ENCODE peak calls at places on chromosome 17, in seven cellular contexts. H is GM12891, K is H1, L is HepG2, E is SK-N-SH, O is GM12878, U is K562. D is an unnamed sample.
A peak's percentile ranks its signal among the peaks of the same experiment; 100 is the strongest.

GRCh38 chr17:46975287-46975686 is 3.8 kb downstream of the RPRML start:
- DNase-seq in H (no peak), E (no peak), L (no peak), O (no peak), U (no peak), K (no peak), D (no peak)

GRCh38 chr17:39563476-39563875 is 44.2 kb downstream of the NEUROD2 start:
- DNase-seq in U (no peak), O (no peak), E (peak; percentile 55), H (no peak), L (no peak), K (peak; percentile 62), D (no peak)

GRCh38 chr17:31746884-31747495 is 112.1 kb downstream of the COPRS start:
- DNase-seq in U (no peak), H (no peak), O (no peak), K (no peak), E (no peak), L (no peak), D (no peak)

GRCh38 chr17:2695243-2695960 is 16.2 kb downstream of the CLUH start:
- DNase-seq in L (no peak), O (no peak), H (peak; percentile 23), U (no peak), K (no peak), E (peak; percentile 28), D (peak; percentile 25)

GRCh38 chr17:5418858-5419355 is 555 bp downstream of the NUP88 start:
- DNase-seq in O (peak; percentile 84), E (no peak), U (peak; percentile 45), H (peak; percentile 38), L (peak; percentile 17), K (no peak), D (peak; percentile 47)

GRCh38 chr17:46770818-46771600 is 47.5 kb downstream of the WNT3 start:
- DNase-seq in O (no peak), L (peak; percentile 50), K (peak; percentile 75), E (peak; percentile 91), H (no peak), U (peak; percentile 72), D (peak; percentile 26)

GRCh38 chr17:35082073-35082657 is 18.7 kb upstream of the RFFL start:
- DNase-seq in K (no peak), H (no peak), E (peak; percentile 51), O (no peak), L (peak; percentile 9), U (no peak), D (no peak)

GRCh38 chr17:32943647-32944191 is 15.8 kb downstream of the TMEM98 start:
- DNase-seq in H (no peak), K (no peak), E (no peak), U (no peak), L (peak; percentile 58), O (no peak), D (no peak)

GRCh38 chr17:64448665-64449512 is at the start of gene MILR1:
- DNase-seq in H (no peak), U (peak; percentile 86), E (no peak), K (no peak), L (no peak), O (peak; percentile 77), D (no peak)

GRCh38 chr17:278055-279028 is 74.3 kb downstream of the RPH3AL start:
- DNase-seq in L (no peak), E (no peak), H (no peak), K (no peak), U (no peak), O (no peak), D (no peak)
- TF ChIP-seq POLR2AphosphoS5 in L (no peak), E (no peak), H (no peak), K (no peak), U (no peak), O (no peak), D (no peak)

GRCh38 chr17:75876938-75877751 is 1.2 kb downstream of the TRIM47 start:
- DNase-seq in K (peak; percentile 70), E (peak; percentile 62), H (no peak), L (peak; percentile 74), U (no peak), O (no peak), D (no peak)
- TF ChIP-seq TAF1 in K (no peak), E (no peak), H (no peak), L (peak; percentile 2), U (no peak), O (no peak), D (no peak)

GRCh38 chr17:75774988-75775668 is 9.5 kb upstream of the UNK start:
- DNase-seq in O (no peak), H (no peak), E (peak; percentile 33), K (peak; percentile 57), U (no peak), L (no peak), D (no peak)
- TF ChIP-seq POLR2AphosphoS5 in O (peak; percentile 65), H (peak; percentile 85), E (peak; percentile 70), K (peak; percentile 90), U (peak; percentile 35), L (peak; percentile 5), D (peak; percentile 90)

DNA sequence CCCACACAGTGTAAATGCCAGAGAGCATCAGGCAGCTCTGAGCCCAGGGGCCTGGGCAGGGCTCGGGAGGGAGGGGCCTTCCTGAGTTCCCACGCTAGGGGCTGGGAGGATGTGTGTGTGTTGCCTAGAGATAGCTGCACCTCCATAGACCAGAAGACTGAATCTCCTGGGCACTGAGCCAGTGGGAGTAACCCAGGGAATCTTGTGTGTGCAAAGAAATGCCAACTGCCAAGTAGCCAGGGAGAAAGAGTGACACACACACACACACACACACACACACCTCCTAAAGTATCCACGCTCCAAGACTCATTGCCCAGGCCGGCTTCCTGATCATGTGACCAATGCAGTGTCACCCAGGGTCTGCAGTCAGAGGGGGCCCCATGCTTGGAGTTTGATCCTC is 166.2 kb upstream of the RPL38 start:
- DNase-seq in O (no peak), U (peak; percentile 15), H (no peak), K (no peak), E (peak; percentile 66), L (no peak), D (no peak)
- TF ChIP-seq TAF1 in O (no peak), U (no peak), H (no peak), K (no peak), E (no peak), L (no peak), D (no peak)

DNA sequence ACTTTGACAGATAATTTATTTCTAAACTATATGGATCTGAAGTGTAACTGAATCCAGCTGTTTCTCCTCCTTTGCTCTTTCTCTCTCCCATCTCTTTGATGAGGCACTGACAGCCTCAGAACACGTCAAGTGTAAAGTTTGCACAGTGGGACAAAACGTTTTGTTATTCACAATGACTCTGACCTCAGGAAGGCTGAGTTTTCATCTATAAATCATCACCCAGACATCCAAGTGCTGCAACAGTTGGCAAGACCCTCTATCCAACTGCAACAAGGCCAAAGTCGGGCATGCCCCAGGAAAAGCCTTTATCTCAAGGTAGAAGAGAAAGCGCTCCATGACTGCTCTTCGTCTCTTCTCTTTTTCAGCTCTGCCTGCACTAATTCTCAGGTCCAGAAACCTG is 267.1 kb upstream of the MYOCD start:
- DNase-seq in H (no peak), U (no peak), O (no peak), K (no peak), L (no peak), E (no peak), D (no peak)
- TF ChIP-seq POLR2AphosphoS5 in H (no peak), U (no peak), O (no peak), K (no peak), L (no peak), E (no peak), D (no peak)

DNA sequence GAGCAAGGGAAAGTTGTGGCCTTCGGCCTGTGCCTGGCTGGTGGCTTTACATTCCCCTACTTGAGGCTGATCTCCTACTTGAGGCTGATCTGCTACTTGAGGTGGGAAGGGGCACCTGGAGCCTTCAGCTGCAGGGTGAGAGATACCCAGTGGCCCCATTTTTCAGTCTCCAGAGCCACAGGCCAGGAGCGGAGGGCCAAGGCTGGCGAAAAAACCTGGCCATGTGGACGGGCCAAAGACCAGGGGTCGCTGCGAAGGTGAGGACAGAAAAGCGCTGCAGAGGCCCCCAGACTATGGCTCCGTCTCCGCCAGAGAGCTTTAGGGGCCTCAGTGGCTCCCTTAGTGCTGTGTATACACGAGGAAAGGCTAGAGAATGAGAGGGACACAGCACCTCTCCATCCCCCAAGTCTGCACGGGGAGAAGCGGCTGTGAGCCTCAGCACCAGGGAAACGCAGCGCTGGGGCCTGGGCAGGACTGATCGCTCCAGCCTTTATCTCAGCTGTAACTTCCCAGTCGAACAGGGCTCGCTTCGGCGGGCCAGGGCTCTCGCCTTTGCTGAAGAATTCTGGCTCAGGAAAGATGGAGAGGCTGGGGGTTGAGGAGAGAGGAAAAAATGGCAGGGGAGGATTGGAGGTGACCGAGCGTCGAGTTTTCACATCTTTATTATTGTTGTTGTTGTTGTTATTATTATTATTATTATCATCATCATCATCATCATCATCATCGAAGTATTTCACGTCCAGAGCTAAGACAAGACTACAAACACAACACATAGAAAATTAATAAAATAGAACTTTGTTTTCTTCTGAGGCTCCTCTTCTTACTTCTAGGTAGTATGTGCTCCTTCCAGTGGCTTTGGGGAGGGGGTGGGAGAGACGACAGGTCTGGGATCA is 1.8 kb upstream of the HOXB5 start:
- DNase-seq in U (no peak), O (no peak), L (no peak), H (no peak), K (no peak), E (no peak), D (no peak)
- TF ChIP-seq TAF1 in U (no peak), O (no peak), L (no peak), H (no peak), K (no peak), E (no peak), D (no peak)

DNA sequence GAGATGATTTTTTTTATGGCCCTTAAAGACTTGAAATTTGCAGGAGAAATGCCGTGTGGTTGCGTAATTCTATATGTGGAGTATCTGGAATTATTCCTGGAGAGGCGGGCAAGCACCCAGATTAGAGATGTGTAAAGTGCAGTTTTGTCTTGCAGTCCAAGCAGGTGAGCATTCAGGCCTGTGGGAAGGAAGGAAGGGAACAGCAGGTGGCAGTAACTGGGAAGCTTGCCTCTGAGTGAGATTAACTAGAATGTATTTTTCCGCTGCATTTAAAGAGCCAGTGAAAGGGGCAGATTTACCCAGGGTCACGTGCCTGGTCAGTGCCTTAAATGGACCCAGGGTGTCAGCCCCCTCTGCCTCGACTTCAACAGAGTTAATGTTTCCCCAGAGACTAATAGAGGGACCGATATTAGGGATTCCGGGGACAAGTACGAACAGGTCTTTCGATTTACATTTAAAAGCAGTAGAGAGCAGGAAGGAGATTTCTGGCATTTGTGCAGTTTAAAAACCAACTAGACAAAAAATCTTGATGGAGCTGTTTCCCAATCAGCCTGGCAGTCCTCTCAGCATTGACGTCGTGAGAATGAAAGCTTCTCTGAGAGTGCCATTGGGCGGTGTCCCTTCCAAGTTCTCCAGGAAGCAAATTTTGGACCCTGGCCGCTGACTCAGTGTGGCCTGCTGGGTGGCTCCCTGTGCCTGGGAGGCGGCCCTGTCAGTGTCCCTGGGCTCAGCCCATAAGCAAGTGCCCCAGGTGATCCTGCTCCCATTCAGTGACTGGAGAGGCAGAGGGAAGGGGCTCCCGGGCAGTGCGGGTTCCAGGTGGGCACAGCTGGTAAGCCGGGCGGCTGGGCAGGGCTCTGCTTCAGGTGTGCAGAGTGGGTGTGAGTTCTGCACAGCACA is 38.2 kb downstream of the KSR1 start:
- DNase-seq in O (no peak), K (no peak), U (no peak), E (no peak), L (peak; percentile 84), H (no peak), D (no peak)
- TF ChIP-seq POLR2AphosphoS5 in O (no peak), K (no peak), U (no peak), E (no peak), L (peak; percentile 27), H (no peak), D (no peak)

GRCh38 chr17:59783221-59784016 is 76.0 kb downstream of the VMP1 start:
- DNase-seq in U (peak; percentile 61), H (no peak), L (no peak), O (no peak), E (peak; percentile 73), K (no peak), D (no peak)
- TF ChIP-seq TAF1 in U (no peak), H (no peak), L (no peak), O (no peak), E (peak; percentile 3), K (no peak), D (no peak)

GRCh38 chr17:8151641-8152111 is 528 bp downstream of the PER1 start:
- DNase-seq in U (no peak), H (no peak), O (no peak), E (no peak), L (no peak), K (no peak), D (no peak)
- TF ChIP-seq POLR2AphosphoS5 in U (no peak), H (no peak), O (no peak), E (no peak), L (no peak), K (no peak), D (no peak)